ENCODE peak calls at places on chromosomes 12 and 14, in six cellular contexts. W is foreskin fibroblast; G is stimulated activated naive CD8-positive, alpha-beta T cell treated with anti-CD3 and anti-CD28 coated beads, Interleukin-15, Interleukin-2, amounts not matched to agents 100 U/mL and 50 U/mL, for 24 hours; J is EH; K is T-helper 2 cell; O is astrocyte. N is an unnamed sample.

GRCh38 chr14:37145395-37145794 is 27.0 kb downstream of the SLC25A21 start:
- DNase-seq in W (peak; percentile 24), G (no peak), J (peak; percentile 33), K (no peak), O (no peak), N (no peak)

GRCh38 chr14:32313977-32314376 is 15.1 kb upstream of the AKAP6 start:
- DNase-seq in W (no peak), G (no peak), J (no peak), K (no peak), O (no peak), N (no peak)

GRCh38 chr14:33612184-33612479 is 338.7 kb downstream of the EGLN3 start:
- DNase-seq in W (no peak), G (no peak), J (no peak), K (no peak), O (no peak), N (no peak)

GRCh38 chr14:73888460-73888725 is 1.7 kb downstream of the ZNF410 start:
- DNase-seq in W (peak; percentile 15), G (no peak), J (peak; percentile 61), K (no peak), O (peak; percentile 11), N (no peak)

GRCh38 chr14:68551045-68551683 is 241.7 kb downstream of the ZFP36L1 start:
- DNase-seq in W (no peak), G (no peak), J (no peak), K (no peak), O (no peak), N (no peak)

GRCh38 chr14:45267084-45267483 is 14.1 kb upstream of the MIS18BP1 start:
- DNase-seq in W (no peak), G (no peak), J (no peak), K (no peak), O (no peak), N (no peak)

GRCh38 chr14:104800600-104801283 is at the start of gene ZBTB42:
- DNase-seq in W (no peak), G (peak; percentile 68), J (peak; percentile 62), K (peak; percentile 63), O (peak; percentile 39), N (no peak)

GRCh38 chr12:96258451-96258933 is 64.3 kb downstream of the ELK3 start:
- DNase-seq in W (no peak), G (no peak), J (peak; percentile 74), K (no peak), O (peak; percentile 60), N (peak; percentile 74)

N was measured in fibroblast of the conjunctiva.